ENCODE peak calls at places on chromosomes 6 and 20, in four cellular contexts. One of them, this sample, is unnamed.

GRCh38 chr20:21555470-21556120 is 41.7 kb upstream of the NKX2-2 start:
- DNase-seq in K562: no peak
- DNase-seq in WTC11: no peak
- DNase-seq in SK-N-SH: no peak
- DNase-seq in this sample: no peak

GRCh38 chr6:128767150-128767549 is 115.8 kb upstream of the LAMA2 start:
- DNase-seq in K562: no peak
- DNase-seq in SK-N-SH: no peak
- DNase-seq in WTC11: no peak
- DNase-seq in this sample: no peak

GRCh38 chr6:85191656-85192055 is 258.2 kb upstream of the NT5E start:
- DNase-seq in K562: no peak
- DNase-seq in WTC11: no peak
- DNase-seq in SK-N-SH: no peak
- DNase-seq in this sample: no peak

GRCh38 chr20:4569882-4570281 is 151.8 kb upstream of the PRND start:
- DNase-seq in K562: no peak
- DNase-seq in WTC11: no peak
- DNase-seq in SK-N-SH: no peak
- DNase-seq in this sample: no peak

GRCh38 chr6:104173680-104174079 is 686.0 kb downstream of the HACE1 start:
- DNase-seq in SK-N-SH: no peak
- DNase-seq in K562: no peak
- DNase-seq in WTC11: no peak
- DNase-seq in this sample: no peak

GRCh38 chr6:126172151-126172550 is 167.8 kb upstream of the CENPW start:
- DNase-seq in SK-N-SH: no peak
- DNase-seq in K562: no peak
- DNase-seq in WTC11: no peak
- DNase-seq in this sample: no peak

GRCh38 chr20:22374678-22375590 is 209.4 kb downstream of the FOXA2 start:
- DNase-seq in K562: no peak
- DNase-seq in WTC11: no peak
- DNase-seq in SK-N-SH: no peak
- DNase-seq in this sample: no peak

GRCh38 chr20:47031821-47032220 is 137.2 kb downstream of the EYA2 start:
- DNase-seq in K562: no peak
- DNase-seq in SK-N-SH: peak
- DNase-seq in WTC11: no peak
- DNase-seq in this sample: no peak

GRCh38 chr6:54640911-54641310 is 205.7 kb upstream of the FAM83B start:
- DNase-seq in K562: no peak
- DNase-seq in WTC11: no peak
- DNase-seq in SK-N-SH: no peak
- DNase-seq in this sample: no peak

GRCh38 chr6:36692220-36692619 is 5.4 kb upstream of the RAB44 start:
- DNase-seq in K562: no peak
- DNase-seq in SK-N-SH: no peak
- DNase-seq in WTC11: no peak
- DNase-seq in this sample: no peak

GRCh38 chr20:32672315-32672981 is 1.3 kb downstream of the C20orf203 start:
- DNase-seq in SK-N-SH: peak
- DNase-seq in K562: no peak
- DNase-seq in WTC11: no peak
- DNase-seq in this sample: no peak

GRCh38 chr20:36467076-36467999 is 74.0 kb upstream of the MYL9 start:
- DNase-seq in SK-N-SH: no peak
- DNase-seq in K562: peak
- DNase-seq in WTC11: no peak
- DNase-seq in this sample: no peak
- TF ChIP-seq TEAD4 in SK-N-SH: no peak
- TF ChIP-seq TEAD4 in K562: no peak
- TF ChIP-seq TEAD4 in WTC11: no peak
- TF ChIP-seq TEAD4 in this sample: no peak

GRCh38 chr6:13278184-13278583 is 50.2 kb downstream of the TBC1D7 start:
- DNase-seq in SK-N-SH: peak
- DNase-seq in K562: peak
- DNase-seq in WTC11: peak
- DNase-seq in this sample: peak
- TF ChIP-seq TEAD4 in SK-N-SH: no peak
- TF ChIP-seq TEAD4 in K562: no peak
- TF ChIP-seq TEAD4 in WTC11: no peak
- TF ChIP-seq TEAD4 in this sample: no peak

GRCh38 chr6:35328108-35328723 is 14.1 kb upstream of the PPARD start:
- DNase-seq in K562: no peak
- DNase-seq in WTC11: no peak
- DNase-seq in SK-N-SH: no peak
- DNase-seq in this sample: no peak
- TF ChIP-seq TEAD4 in K562: no peak
- TF ChIP-seq TEAD4 in WTC11: no peak
- TF ChIP-seq TEAD4 in SK-N-SH: no peak
- TF ChIP-seq TEAD4 in this sample: no peak

DNA sequence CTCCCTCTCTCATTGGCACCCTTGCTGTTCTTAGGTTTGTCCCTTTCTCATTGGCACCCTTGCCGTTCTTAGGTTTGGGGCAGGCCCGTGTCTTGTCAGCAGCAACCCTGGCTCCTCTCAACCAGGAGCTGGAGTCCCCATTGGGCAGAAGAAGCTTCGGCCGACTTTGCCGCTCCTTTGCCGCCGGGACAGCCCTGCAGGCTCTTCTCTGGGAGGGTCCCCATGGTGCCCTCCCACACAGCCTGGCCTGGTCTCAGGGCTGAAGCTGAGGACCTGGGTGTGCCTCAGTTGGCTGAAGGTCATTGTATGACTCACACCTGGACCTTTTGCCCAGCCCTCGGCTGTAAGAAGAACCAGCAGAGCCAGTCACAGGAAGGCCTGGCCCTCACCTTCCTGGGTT is 59.6 kb downstream of the PPP1R14C start:
- DNase-seq in SK-N-SH: no peak
- DNase-seq in WTC11: no peak
- DNase-seq in K562: no peak
- DNase-seq in this sample: no peak
- TF ChIP-seq TEAD4 in SK-N-SH: no peak
- TF ChIP-seq TEAD4 in WTC11: no peak
- TF ChIP-seq TEAD4 in K562: no peak
- TF ChIP-seq TEAD4 in this sample: no peak

GRCh38 chr6:6725120-6725833 is 136.8 kb downstream of the LY86 start:
- DNase-seq in WTC11: peak
- DNase-seq in K562: no peak
- DNase-seq in SK-N-SH: no peak
- DNase-seq in this sample: peak

GRCh38 chr6:6724319-6725119 is 136.0 kb downstream of the LY86 start:
- DNase-seq in WTC11: peak
- DNase-seq in SK-N-SH: peak
- DNase-seq in K562: peak
- DNase-seq in this sample: peak

GRCh38 chr6:6723316-6723715 is 134.8 kb downstream of the LY86 start:
- DNase-seq in K562: no peak
- DNase-seq in SK-N-SH: no peak
- DNase-seq in WTC11: no peak
- DNase-seq in this sample: no peak

GRCh38 chr6:6723792-6724318 is 135.3 kb downstream of the LY86 start:
- DNase-seq in K562: no peak
- DNase-seq in SK-N-SH: no peak
- DNase-seq in WTC11: no peak
- DNase-seq in this sample: no peak

DNA sequence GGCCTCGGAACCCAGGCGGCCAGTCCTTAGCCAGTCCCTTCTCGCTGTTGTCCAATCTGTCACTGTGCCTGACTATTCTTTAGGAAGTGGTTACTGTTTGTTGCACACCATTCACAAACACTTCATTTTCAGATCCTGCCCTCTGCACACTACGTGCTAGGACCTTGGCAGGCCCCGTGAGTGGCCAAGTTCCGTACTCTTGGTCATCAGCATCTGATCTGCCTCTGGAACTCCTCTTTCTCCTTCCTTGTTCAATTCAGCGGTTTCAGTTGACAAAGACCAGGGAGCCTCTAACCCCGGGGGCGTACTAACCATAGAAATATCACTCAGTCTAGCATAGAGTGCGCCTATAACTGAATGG is 137.3 kb downstream of the LY86 start:
- DNase-seq in WTC11: no peak
- DNase-seq in K562: no peak
- DNase-seq in SK-N-SH: no peak
- DNase-seq in this sample: no peak
- TF ChIP-seq TEAD4 in WTC11: no peak
- TF ChIP-seq TEAD4 in K562: no peak
- TF ChIP-seq TEAD4 in SK-N-SH: no peak
- TF ChIP-seq TEAD4 in this sample: no peak

GRCh38 chr6:117506180-117506835 is 23.8 kb downstream of the DCBLD1 start:
- DNase-seq in WTC11: no peak
- DNase-seq in SK-N-SH: no peak
- DNase-seq in K562: no peak
- DNase-seq in this sample: no peak
- TF ChIP-seq TEAD4 in WTC11: no peak
- TF ChIP-seq TEAD4 in SK-N-SH: peak
- TF ChIP-seq TEAD4 in K562: no peak
- TF ChIP-seq TEAD4 in this sample: no peak

GRCh38 chr6:137291441-137291840 is 72.3 kb upstream of the IFNGR1 start:
- DNase-seq in K562: peak
- DNase-seq in WTC11: no peak
- DNase-seq in SK-N-SH: no peak
- DNase-seq in this sample: no peak
- TF ChIP-seq TEAD4 in K562: no peak
- TF ChIP-seq TEAD4 in WTC11: no peak
- TF ChIP-seq TEAD4 in SK-N-SH: no peak
- TF ChIP-seq TEAD4 in this sample: no peak

DNA sequence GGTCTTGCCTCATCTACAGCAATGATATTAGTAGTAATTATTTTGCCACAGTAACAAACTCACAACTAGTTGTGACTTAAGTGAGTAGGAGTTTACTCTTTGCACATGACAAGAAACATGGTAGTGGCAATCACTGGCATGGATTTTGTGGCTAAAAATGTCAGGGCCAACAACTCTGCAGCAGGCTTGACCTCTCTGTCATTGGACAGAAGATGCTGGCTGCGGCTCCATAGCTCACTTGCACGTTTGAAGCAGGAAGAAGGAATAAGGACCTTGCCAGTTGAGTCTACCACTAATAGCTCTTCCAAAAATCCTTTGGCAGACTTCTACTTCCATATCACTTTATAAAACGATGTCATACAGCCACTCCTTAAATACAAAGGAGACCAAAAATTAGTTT is 117.3 kb downstream of the ADGRG6 start:
- DNase-seq in SK-N-SH: no peak
- DNase-seq in K562: no peak
- DNase-seq in WTC11: no peak
- DNase-seq in this sample: no peak
- TF ChIP-seq TEAD4 in SK-N-SH: no peak
- TF ChIP-seq TEAD4 in K562: no peak
- TF ChIP-seq TEAD4 in WTC11: no peak
- TF ChIP-seq TEAD4 in this sample: no peak

This sample was measured in H1.